ENCODE peak calls at places on chromosomes 11 and 22, in eight cellular contexts. One of them, this sample, is unnamed. For H3K36me3, the result is how much of the 10 kb centered on the place peaks cover.

GRCh38 chr11:101082813-101083212 is 46.8 kb downstream of the PGR start:
- DNase-seq in left ventricle myocardium inferior: no peak
- DNase-seq in Peyer's patch: no peak
- DNase-seq in lower lobe of right lung: no peak
- DNase-seq in OCI-LY7: no peak
- DNase-seq in body of pancreas: no peak
- DNase-seq in small intestine: no peak
- DNase-seq in CD8-positive, alpha-beta memory T cell: no peak
- DNase-seq in this sample: no peak

GRCh38 chr11:61332266-61332822 is 561 bp downstream of the DDB1 start:
- DNase-seq in left ventricle myocardium inferior: no peak
- DNase-seq in Peyer's patch: no peak
- DNase-seq in lower lobe of right lung: no peak
- DNase-seq in OCI-LY7: peak
- DNase-seq in body of pancreas: no peak
- DNase-seq in small intestine: peak
- DNase-seq in CD8-positive, alpha-beta memory T cell: no peak
- DNase-seq in this sample: no peak

GRCh38 chr11:61728940-61729219 is 23.6 kb upstream of the MYRF start:
- DNase-seq in left ventricle myocardium inferior: no peak
- DNase-seq in Peyer's patch: no peak
- DNase-seq in lower lobe of right lung: no peak
- DNase-seq in OCI-LY7: no peak
- DNase-seq in body of pancreas: no peak
- DNase-seq in small intestine: no peak
- DNase-seq in CD8-positive, alpha-beta memory T cell: no peak
- DNase-seq in this sample: no peak

GRCh38 chr11:206516-207212 is 535 bp downstream of the BET1L start:
- DNase-seq in left ventricle myocardium inferior: no peak
- DNase-seq in Peyer's patch: peak
- DNase-seq in lower lobe of right lung: peak
- DNase-seq in OCI-LY7: peak
- DNase-seq in body of pancreas: peak
- DNase-seq in small intestine: peak
- DNase-seq in CD8-positive, alpha-beta memory T cell: no peak
- DNase-seq in this sample: no peak

GRCh38 chr11:116224889-116225200 is 547.9 kb downstream of the BUD13 start:
- DNase-seq in left ventricle myocardium inferior: no peak
- DNase-seq in Peyer's patch: no peak
- DNase-seq in lower lobe of right lung: no peak
- DNase-seq in OCI-LY7: no peak
- DNase-seq in body of pancreas: no peak
- DNase-seq in small intestine: no peak
- DNase-seq in CD8-positive, alpha-beta memory T cell: no peak
- DNase-seq in this sample: no peak

GRCh38 chr11:74546752-74547151 is 45.6 kb upstream of the POLD3 start:
- DNase-seq in left ventricle myocardium inferior: no peak
- DNase-seq in Peyer's patch: peak
- DNase-seq in lower lobe of right lung: no peak
- DNase-seq in OCI-LY7: no peak
- DNase-seq in body of pancreas: no peak
- DNase-seq in small intestine: peak
- DNase-seq in CD8-positive, alpha-beta memory T cell: no peak
- DNase-seq in this sample: no peak

GRCh38 chr11:114080219-114080618 is 20.7 kb downstream of the ZBTB16 start:
- DNase-seq in left ventricle myocardium inferior: peak
- DNase-seq in Peyer's patch: peak
- DNase-seq in lower lobe of right lung: no peak
- DNase-seq in OCI-LY7: no peak
- DNase-seq in body of pancreas: no peak
- DNase-seq in small intestine: peak
- DNase-seq in CD8-positive, alpha-beta memory T cell: no peak
- DNase-seq in this sample: no peak

GRCh38 chr11:86623041-86623621 is 49.3 kb downstream of the ME3 start:
- DNase-seq in left ventricle myocardium inferior: no peak
- DNase-seq in Peyer's patch: no peak
- DNase-seq in lower lobe of right lung: no peak
- DNase-seq in OCI-LY7: no peak
- DNase-seq in body of pancreas: no peak
- DNase-seq in small intestine: no peak
- DNase-seq in CD8-positive, alpha-beta memory T cell: no peak
- DNase-seq in this sample: no peak

GRCh38 chr11:86592659-86593451 is 79.6 kb downstream of the ME3 start:
- DNase-seq in left ventricle myocardium inferior: no peak
- DNase-seq in Peyer's patch: peak
- DNase-seq in lower lobe of right lung: no peak
- DNase-seq in OCI-LY7: peak
- DNase-seq in body of pancreas: peak
- DNase-seq in small intestine: peak
- DNase-seq in CD8-positive, alpha-beta memory T cell: peak
- DNase-seq in this sample: no peak

GRCh38 chr11:111978028-111978771 is 41.1 kb downstream of the DIXDC1 start:
- DNase-seq in left ventricle myocardium inferior: peak
- DNase-seq in Peyer's patch: no peak
- DNase-seq in lower lobe of right lung: no peak
- DNase-seq in OCI-LY7: no peak
- DNase-seq in body of pancreas: peak
- DNase-seq in small intestine: no peak
- DNase-seq in CD8-positive, alpha-beta memory T cell: no peak
- DNase-seq in this sample: peak

GRCh38 chr11:19276859-19277808 is 36.4 kb upstream of the E2F8 start:
- DNase-seq in left ventricle myocardium inferior: no peak
- DNase-seq in Peyer's patch: no peak
- DNase-seq in lower lobe of right lung: no peak
- DNase-seq in OCI-LY7: no peak
- DNase-seq in body of pancreas: no peak
- DNase-seq in small intestine: peak
- DNase-seq in CD8-positive, alpha-beta memory T cell: no peak
- DNase-seq in this sample: no peak

GRCh38 chr11:45423036-45423435 is 136.9 kb upstream of the SYT13 start:
- DNase-seq in left ventricle myocardium inferior: no peak
- DNase-seq in Peyer's patch: no peak
- DNase-seq in lower lobe of right lung: no peak
- DNase-seq in OCI-LY7: no peak
- DNase-seq in body of pancreas: no peak
- DNase-seq in small intestine: no peak
- DNase-seq in CD8-positive, alpha-beta memory T cell: no peak
- DNase-seq in this sample: no peak

GRCh38 chr22:19343470-19343869 is 52.0 kb upstream of the CLTCL1 start:
- DNase-seq in left ventricle myocardium inferior: no peak
- DNase-seq in Peyer's patch: no peak
- DNase-seq in lower lobe of right lung: no peak
- DNase-seq in OCI-LY7: no peak
- DNase-seq in body of pancreas: no peak
- DNase-seq in small intestine: no peak
- DNase-seq in CD8-positive, alpha-beta memory T cell: no peak
- DNase-seq in this sample: no peak

GRCh38 chr11:128506999-128507591 is 80.3 kb downstream of the ETS1 start:
- DNase-seq in left ventricle myocardium inferior: peak
- DNase-seq in Peyer's patch: peak
- DNase-seq in lower lobe of right lung: peak
- DNase-seq in OCI-LY7: no peak
- DNase-seq in body of pancreas: peak
- DNase-seq in small intestine: peak
- DNase-seq in CD8-positive, alpha-beta memory T cell: no peak
- DNase-seq in this sample: peak

GRCh38 chr22:37145415-37146385 is 4.0 kb downstream of the IL2RB start:
- DNase-seq in left ventricle myocardium inferior: no peak
- DNase-seq in Peyer's patch: no peak
- DNase-seq in lower lobe of right lung: no peak
- DNase-seq in OCI-LY7: no peak
- DNase-seq in body of pancreas: peak
- DNase-seq in small intestine: peak
- DNase-seq in CD8-positive, alpha-beta memory T cell: no peak
- DNase-seq in this sample: no peak

GRCh38 chr11:36774603-36775002 is 176.6 kb upstream of the RAG2 start:
- DNase-seq in left ventricle myocardium inferior: no peak
- DNase-seq in Peyer's patch: no peak
- DNase-seq in lower lobe of right lung: no peak
- DNase-seq in OCI-LY7: no peak
- DNase-seq in body of pancreas: no peak
- DNase-seq in small intestine: no peak
- DNase-seq in CD8-positive, alpha-beta memory T cell: no peak
- DNase-seq in this sample: no peak

GRCh38 chr22:42883121-42883520 is 26.0 kb upstream of the ARFGAP3 start:
- DNase-seq in left ventricle myocardium inferior: no peak
- DNase-seq in Peyer's patch: peak
- DNase-seq in lower lobe of right lung: no peak
- DNase-seq in OCI-LY7: no peak
- DNase-seq in body of pancreas: no peak
- DNase-seq in small intestine: no peak
- DNase-seq in CD8-positive, alpha-beta memory T cell: no peak
- DNase-seq in this sample: no peak

GRCh38 chr11:128040603-128041002 is 546.8 kb downstream of the ETS1 start:
- DNase-seq in left ventricle myocardium inferior: no peak
- DNase-seq in Peyer's patch: no peak
- DNase-seq in lower lobe of right lung: no peak
- DNase-seq in OCI-LY7: no peak
- DNase-seq in body of pancreas: no peak
- DNase-seq in small intestine: no peak
- DNase-seq in CD8-positive, alpha-beta memory T cell: no peak
- DNase-seq in this sample: no peak

GRCh38 chr11:8262552-8263108 is 1.0 kb downstream of the LMO1 start:
- DNase-seq in left ventricle myocardium inferior: peak
- DNase-seq in Peyer's patch: peak
- DNase-seq in lower lobe of right lung: peak
- DNase-seq in OCI-LY7: no peak
- DNase-seq in body of pancreas: peak
- DNase-seq in small intestine: no peak
- DNase-seq in CD8-positive, alpha-beta memory T cell: no peak
- DNase-seq in this sample: no peak

DNA sequence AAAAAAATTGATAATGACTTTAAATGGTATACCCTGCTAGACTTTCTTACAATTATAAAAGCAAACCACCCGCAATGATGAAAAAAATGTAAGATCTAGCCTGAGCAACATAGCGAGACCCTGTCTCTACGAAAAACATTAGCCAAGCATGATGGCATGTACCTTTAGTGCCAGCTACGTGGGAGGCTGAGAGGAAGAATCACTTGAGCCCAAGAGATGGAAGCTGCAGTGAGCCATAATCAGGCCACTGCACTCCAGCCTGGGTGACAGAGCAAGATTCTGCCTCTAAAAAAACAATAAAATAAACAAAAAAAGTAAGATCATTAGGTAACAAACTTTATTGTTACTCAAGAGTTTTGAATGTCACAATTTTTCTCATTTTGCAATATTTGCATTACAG is 39.2 kb downstream of the KMT5B start:
- DNase-seq in left ventricle myocardium inferior: no peak
- DNase-seq in Peyer's patch: no peak
- DNase-seq in lower lobe of right lung: no peak
- DNase-seq in OCI-LY7: no peak
- DNase-seq in body of pancreas: no peak
- DNase-seq in small intestine: no peak
- DNase-seq in CD8-positive, alpha-beta memory T cell: no peak
- DNase-seq in this sample: no peak
- H3K36me3 ChIP-seq in left ventricle myocardium inferior: half or more
- H3K36me3 ChIP-seq in Peyer's patch: half or more
- H3K36me3 ChIP-seq in lower lobe of right lung: half or more
- H3K36me3 ChIP-seq in OCI-LY7: half or more
- H3K36me3 ChIP-seq in body of pancreas: under half
- H3K36me3 ChIP-seq in small intestine: under half
- H3K36me3 ChIP-seq in CD8-positive, alpha-beta memory T cell: under half
- H3K36me3 ChIP-seq in this sample: half or more

DNA sequence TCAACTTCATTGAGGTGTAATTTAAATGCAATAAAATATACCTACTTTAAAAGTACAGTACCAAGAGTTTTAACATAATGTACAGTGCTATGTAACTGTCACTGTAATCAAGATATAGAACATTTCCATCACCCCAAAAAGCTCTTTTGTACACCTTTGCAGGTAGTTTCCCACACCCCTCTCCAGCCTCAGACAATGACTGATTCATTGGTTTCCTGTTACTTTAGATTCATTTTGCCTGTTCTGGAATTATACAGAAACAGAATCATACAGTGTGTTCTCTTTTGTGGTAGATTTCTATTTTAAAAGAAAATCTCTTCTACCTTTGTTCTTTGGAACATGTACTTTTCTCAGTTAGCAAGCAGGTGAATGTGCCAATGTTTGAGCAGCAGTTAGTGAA is 38.2 kb downstream of the SHISA8 start:
- DNase-seq in left ventricle myocardium inferior: no peak
- DNase-seq in Peyer's patch: no peak
- DNase-seq in lower lobe of right lung: no peak
- DNase-seq in OCI-LY7: no peak
- DNase-seq in body of pancreas: no peak
- DNase-seq in small intestine: no peak
- DNase-seq in CD8-positive, alpha-beta memory T cell: no peak
- DNase-seq in this sample: no peak
- H3K36me3 ChIP-seq in left ventricle myocardium inferior: half or more
- H3K36me3 ChIP-seq in Peyer's patch: half or more
- H3K36me3 ChIP-seq in lower lobe of right lung: half or more
- H3K36me3 ChIP-seq in OCI-LY7: half or more
- H3K36me3 ChIP-seq in body of pancreas: under half
- H3K36me3 ChIP-seq in small intestine: under half
- H3K36me3 ChIP-seq in CD8-positive, alpha-beta memory T cell: under half
- H3K36me3 ChIP-seq in this sample: half or more

GRCh38 chr11:72233056-72233772 is 8.6 kb downstream of the INPPL1 start:
- DNase-seq in left ventricle myocardium inferior: no peak
- DNase-seq in Peyer's patch: no peak
- DNase-seq in lower lobe of right lung: no peak
- DNase-seq in OCI-LY7: no peak
- DNase-seq in body of pancreas: no peak
- DNase-seq in small intestine: no peak
- DNase-seq in CD8-positive, alpha-beta memory T cell: no peak
- DNase-seq in this sample: no peak

GRCh38 chr11:72232260-72233055 is 7.9 kb downstream of the INPPL1 start:
- DNase-seq in left ventricle myocardium inferior: no peak
- DNase-seq in Peyer's patch: no peak
- DNase-seq in lower lobe of right lung: no peak
- DNase-seq in OCI-LY7: no peak
- DNase-seq in body of pancreas: no peak
- DNase-seq in small intestine: no peak
- DNase-seq in CD8-positive, alpha-beta memory T cell: no peak
- DNase-seq in this sample: no peak

GRCh38 chr11:72229925-72230763 is 5.6 kb downstream of the INPPL1 start:
- DNase-seq in left ventricle myocardium inferior: no peak
- DNase-seq in Peyer's patch: no peak
- DNase-seq in lower lobe of right lung: no peak
- DNase-seq in OCI-LY7: no peak
- DNase-seq in body of pancreas: no peak
- DNase-seq in small intestine: no peak
- DNase-seq in CD8-positive, alpha-beta memory T cell: no peak
- DNase-seq in this sample: peak

GRCh38 chr11:72230764-72231365 is 6.3 kb downstream of the INPPL1 start:
- DNase-seq in left ventricle myocardium inferior: no peak
- DNase-seq in Peyer's patch: no peak
- DNase-seq in lower lobe of right lung: no peak
- DNase-seq in OCI-LY7: no peak
- DNase-seq in body of pancreas: no peak
- DNase-seq in small intestine: no peak
- DNase-seq in CD8-positive, alpha-beta memory T cell: no peak
- DNase-seq in this sample: no peak

GRCh38 chr11:72231396-72232259 is 7.1 kb downstream of the INPPL1 start:
- DNase-seq in left ventricle myocardium inferior: peak
- DNase-seq in Peyer's patch: no peak
- DNase-seq in lower lobe of right lung: no peak
- DNase-seq in OCI-LY7: no peak
- DNase-seq in body of pancreas: no peak
- DNase-seq in small intestine: no peak
- DNase-seq in CD8-positive, alpha-beta memory T cell: no peak
- DNase-seq in this sample: peak
- H3K36me3 ChIP-seq in left ventricle myocardium inferior: half or more
- H3K36me3 ChIP-seq in Peyer's patch: half or more
- H3K36me3 ChIP-seq in lower lobe of right lung: half or more
- H3K36me3 ChIP-seq in OCI-LY7: half or more
- H3K36me3 ChIP-seq in body of pancreas: under half
- H3K36me3 ChIP-seq in small intestine: under half
- H3K36me3 ChIP-seq in CD8-positive, alpha-beta memory T cell: under half
- H3K36me3 ChIP-seq in this sample: half or more

GRCh38 chr22:50061141-50061823 is 3.2 kb upstream of the TTLL8 start:
- DNase-seq in left ventricle myocardium inferior: no peak
- DNase-seq in Peyer's patch: no peak
- DNase-seq in lower lobe of right lung: no peak
- DNase-seq in OCI-LY7: peak
- DNase-seq in body of pancreas: no peak
- DNase-seq in small intestine: no peak
- DNase-seq in CD8-positive, alpha-beta memory T cell: no peak
- DNase-seq in this sample: no peak
- H3K36me3 ChIP-seq in left ventricle myocardium inferior: under half
- H3K36me3 ChIP-seq in Peyer's patch: under half
- H3K36me3 ChIP-seq in lower lobe of right lung: under half
- H3K36me3 ChIP-seq in OCI-LY7: under half
- H3K36me3 ChIP-seq in body of pancreas: under half
- H3K36me3 ChIP-seq in small intestine: under half
- H3K36me3 ChIP-seq in CD8-positive, alpha-beta memory T cell: under half
- H3K36me3 ChIP-seq in this sample: under half